ENCODE peak calls at places on chromosome 13, in five cellular contexts. One of them, this sample, is unnamed.

GRCh38 chr13:61414686-61415664 is 674 bp downstream of the PCDH20 start:
- DNase-seq in stimulated activated CD8-positive, alpha-beta memory T cell treated with anti-CD3 and anti-CD28 coated beads, Interleukin-7, amount 100 ng/mL, for 24 hours: no peak
- DNase-seq in mucosa of gallbladder: no peak
- DNase-seq in Panc1: no peak
- DNase-seq in GOT3: no peak
- DNase-seq in this sample: peak

GRCh38 chr13:52130641-52131040 is 1.8 kb upstream of the NEK5 start:
- DNase-seq in Panc1: no peak
- DNase-seq in stimulated activated CD8-positive, alpha-beta memory T cell treated with anti-CD3 and anti-CD28 coated beads, Interleukin-7, amount 100 ng/mL, for 24 hours: no peak
- DNase-seq in mucosa of gallbladder: no peak
- DNase-seq in GOT3: no peak
- DNase-seq in this sample: no peak

GRCh38 chr13:99055286-99056073 is 77.6 kb upstream of the DOCK9 start:
- DNase-seq in Panc1: no peak
- DNase-seq in mucosa of gallbladder: no peak
- DNase-seq in GOT3: no peak
- DNase-seq in stimulated activated CD8-positive, alpha-beta memory T cell treated with anti-CD3 and anti-CD28 coated beads, Interleukin-7, amount 100 ng/mL, for 24 hours: no peak
- DNase-seq in this sample: no peak

GRCh38 chr13:19605161-19605955 is 28.1 kb upstream of the MPHOSPH8 start:
- DNase-seq in stimulated activated CD8-positive, alpha-beta memory T cell treated with anti-CD3 and anti-CD28 coated beads, Interleukin-7, amount 100 ng/mL, for 24 hours: no peak
- DNase-seq in Panc1: no peak
- DNase-seq in GOT3: no peak
- DNase-seq in mucosa of gallbladder: no peak
- DNase-seq in this sample: no peak

GRCh38 chr13:97395437-97396136 is 38.4 kb upstream of the RAP2A start:
- DNase-seq in mucosa of gallbladder: no peak
- DNase-seq in stimulated activated CD8-positive, alpha-beta memory T cell treated with anti-CD3 and anti-CD28 coated beads, Interleukin-7, amount 100 ng/mL, for 24 hours: no peak
- DNase-seq in GOT3: no peak
- DNase-seq in Panc1: no peak
- DNase-seq in this sample: no peak

GRCh38 chr13:26518433-26519084 is 38.9 kb upstream of the WASF3 start:
- DNase-seq in mucosa of gallbladder: no peak
- DNase-seq in Panc1: no peak
- DNase-seq in GOT3: no peak
- DNase-seq in stimulated activated CD8-positive, alpha-beta memory T cell treated with anti-CD3 and anti-CD28 coated beads, Interleukin-7, amount 100 ng/mL, for 24 hours: no peak
- DNase-seq in this sample: no peak

GRCh38 chr13:62997038-62997619 is 1581.5 kb upstream of the PCDH20 start:
- DNase-seq in Panc1: no peak
- DNase-seq in stimulated activated CD8-positive, alpha-beta memory T cell treated with anti-CD3 and anti-CD28 coated beads, Interleukin-7, amount 100 ng/mL, for 24 hours: no peak
- DNase-seq in mucosa of gallbladder: no peak
- DNase-seq in GOT3: no peak
- DNase-seq in this sample: no peak

GRCh38 chr13:77898097-77898496 is 20.5 kb downstream of the EDNRB start:
- DNase-seq in mucosa of gallbladder: no peak
- DNase-seq in Panc1: no peak
- DNase-seq in stimulated activated CD8-positive, alpha-beta memory T cell treated with anti-CD3 and anti-CD28 coated beads, Interleukin-7, amount 100 ng/mL, for 24 hours: no peak
- DNase-seq in GOT3: no peak
- DNase-seq in this sample: no peak

This sample was measured in left lobe of liver.